ENCODE peak calls at places on chromosomes 11 and 22, in four cellular contexts. One of them, this sample, is unnamed.

GRCh38 chr11:57217053-57217452 is 20.0 kb downstream of the APLNR start:
- DNase-seq in tibial nerve: no peak
- DNase-seq in mucosa of descending colon: no peak
- DNase-seq in suprapubic skin: no peak
- DNase-seq in this sample: no peak

GRCh38 chr11:48165426-48165825 is 51.2 kb upstream of the OR4B1 start:
- DNase-seq in tibial nerve: no peak
- DNase-seq in mucosa of descending colon: no peak
- DNase-seq in suprapubic skin: no peak
- DNase-seq in this sample: no peak

GRCh38 chr22:29032584-29032983 is 29.0 kb downstream of the C22orf31 start:
- DNase-seq in tibial nerve: no peak
- DNase-seq in mucosa of descending colon: no peak
- DNase-seq in suprapubic skin: no peak
- DNase-seq in this sample: no peak

GRCh38 chr22:36734171-36735058 is 30.9 kb upstream of the CACNG2 start:
- DNase-seq in tibial nerve: no peak
- DNase-seq in mucosa of descending colon: no peak
- DNase-seq in suprapubic skin: no peak
- DNase-seq in this sample: no peak

GRCh38 chr11:107430525-107430924 is 27.1 kb downstream of the CWF19L2 start:
- DNase-seq in tibial nerve: no peak
- DNase-seq in mucosa of descending colon: no peak
- DNase-seq in suprapubic skin: no peak
- DNase-seq in this sample: no peak

GRCh38 chr11:105588001-105588400 is 21.9 kb upstream of the GRIA4 start:
- DNase-seq in tibial nerve: no peak
- DNase-seq in mucosa of descending colon: no peak
- DNase-seq in suprapubic skin: no peak
- DNase-seq in this sample: no peak

GRCh38 chr11:27234043-27234668 is 128.9 kb downstream of the CCDC34 start:
- DNase-seq in tibial nerve: no peak
- DNase-seq in mucosa of descending colon: peak; percentile 57
- DNase-seq in suprapubic skin: no peak
- DNase-seq in this sample: no peak

GRCh38 chr22:28075260-28075981 is 156.4 kb upstream of the PITPNB start:
- DNase-seq in tibial nerve: peak; percentile 22
- DNase-seq in mucosa of descending colon: no peak
- DNase-seq in suprapubic skin: no peak
- DNase-seq in this sample: no peak

GRCh38 chr11:61905067-61905696 is 12.2 kb downstream of the RAB3IL1 start:
- DNase-seq in tibial nerve: no peak
- DNase-seq in mucosa of descending colon: no peak
- DNase-seq in suprapubic skin: no peak
- DNase-seq in this sample: no peak

DNA sequence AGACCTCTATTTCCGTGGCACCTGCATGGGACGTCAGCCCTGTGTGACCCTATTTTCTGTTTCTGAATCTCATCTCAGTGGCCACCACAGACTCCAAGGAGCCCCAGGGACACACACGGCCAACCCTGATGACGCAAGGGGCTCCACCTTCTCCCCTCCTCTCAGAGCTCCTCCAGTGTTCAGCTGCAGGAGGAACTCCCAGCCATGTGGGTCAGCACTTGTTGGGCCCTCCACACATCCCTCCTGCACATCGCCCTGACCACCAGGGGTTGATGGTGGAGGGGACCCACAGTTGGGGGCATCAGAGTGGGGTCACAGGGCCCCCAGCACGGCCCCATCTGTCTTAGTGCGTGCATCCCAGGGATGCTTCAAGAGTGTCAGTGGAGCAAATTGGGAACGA is 499.6 kb downstream of the BRD1 start:
- DNase-seq in tibial nerve: no peak
- DNase-seq in mucosa of descending colon: no peak
- DNase-seq in suprapubic skin: peak; percentile 45
- DNase-seq in this sample: peak; percentile 22
- H3K9me3 ChIP-seq in tibial nerve: no peaks in the 10 kb centered on the region
- H3K9me3 ChIP-seq in mucosa of descending colon: no peaks in the 10 kb centered on the region
- H3K9me3 ChIP-seq in suprapubic skin: no peaks in the 10 kb centered on the region
- H3K9me3 ChIP-seq in this sample: peaks cover 5% of the 10 kb centered on the region

DNA sequence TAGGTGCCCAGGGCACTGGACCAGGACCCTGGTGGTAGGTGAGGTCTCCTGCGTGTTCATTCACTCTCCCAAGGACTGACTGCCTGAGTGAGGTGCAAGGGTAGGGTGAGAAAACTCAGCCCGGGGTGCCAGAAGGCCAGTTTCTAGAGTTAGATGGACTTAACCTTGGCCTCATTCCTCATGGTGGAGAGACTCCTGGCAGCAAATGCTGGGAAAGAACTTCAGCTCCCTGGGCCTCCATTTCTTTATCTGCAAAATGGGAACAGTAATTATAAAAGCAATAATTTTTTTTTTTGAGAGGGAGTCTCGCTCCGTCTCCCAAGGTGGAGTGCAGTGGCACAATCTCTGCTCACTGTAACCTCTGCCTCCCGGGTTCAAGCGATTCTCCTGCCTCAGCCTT is 47.7 kb downstream of the TRIOBP start:
- DNase-seq in tibial nerve: no peak
- DNase-seq in mucosa of descending colon: no peak
- DNase-seq in suprapubic skin: no peak
- DNase-seq in this sample: no peak
- H3K9me3 ChIP-seq in tibial nerve: no peaks in the 10 kb centered on the region
- H3K9me3 ChIP-seq in mucosa of descending colon: no peaks in the 10 kb centered on the region
- H3K9me3 ChIP-seq in suprapubic skin: no peaks in the 10 kb centered on the region
- H3K9me3 ChIP-seq in this sample: no peaks in the 10 kb centered on the region

GRCh38 chr11:24705474-24705873 is 208.6 kb downstream of the LUZP2 start:
- DNase-seq in tibial nerve: no peak
- DNase-seq in mucosa of descending colon: no peak
- DNase-seq in suprapubic skin: no peak
- DNase-seq in this sample: no peak
- H3K9me3 ChIP-seq in tibial nerve: no peaks in the 10 kb centered on the region
- H3K9me3 ChIP-seq in mucosa of descending colon: no peaks in the 10 kb centered on the region
- H3K9me3 ChIP-seq in suprapubic skin: no peaks in the 10 kb centered on the region
- H3K9me3 ChIP-seq in this sample: no peaks in the 10 kb centered on the region

DNA sequence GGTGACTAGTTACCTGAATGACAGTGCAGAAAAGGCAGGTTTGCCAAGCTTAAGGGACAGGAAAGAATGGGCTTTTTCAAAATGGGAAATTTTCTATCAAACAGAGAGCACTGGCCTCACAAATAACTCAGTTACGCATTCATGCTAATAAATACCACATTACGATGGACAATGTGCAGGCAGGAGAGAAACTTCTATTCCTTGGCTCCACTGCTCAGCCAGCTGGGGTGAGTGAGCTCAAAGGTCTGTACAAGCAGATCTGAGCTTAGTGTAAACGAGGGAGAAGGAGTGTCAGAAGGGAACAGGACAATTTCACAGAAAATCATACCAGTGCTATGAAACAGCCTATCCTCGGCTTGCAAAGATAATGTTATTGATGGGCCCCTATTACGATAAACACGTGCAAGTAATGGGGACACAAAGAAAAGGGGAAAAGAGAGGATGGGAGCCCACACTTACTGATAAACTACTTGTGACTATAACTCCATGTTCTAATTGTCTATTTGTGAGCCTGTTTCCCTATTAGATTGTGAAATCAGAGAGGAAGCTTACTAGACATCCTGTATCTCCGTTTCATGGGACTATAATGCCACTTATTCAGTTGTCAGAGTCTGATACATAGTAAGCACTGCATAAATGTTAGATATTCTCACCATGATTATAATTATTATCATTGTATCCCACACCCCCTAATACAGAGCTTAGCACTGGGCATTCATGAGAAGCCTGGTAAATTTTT is 46.3 kb downstream of the AMOTL1 start:
- DNase-seq in tibial nerve: no peak
- DNase-seq in mucosa of descending colon: no peak
- DNase-seq in suprapubic skin: no peak
- DNase-seq in this sample: no peak
- H3K9me3 ChIP-seq in tibial nerve: no peaks in the 10 kb centered on the region
- H3K9me3 ChIP-seq in mucosa of descending colon: peaks cover 7% of the 10 kb centered on the region
- H3K9me3 ChIP-seq in suprapubic skin: no peaks in the 10 kb centered on the region
- H3K9me3 ChIP-seq in this sample: no peaks in the 10 kb centered on the region

GRCh38 chr22:22999473-22999872 is 70.8 kb upstream of the GNAZ start:
- DNase-seq in tibial nerve: no peak
- DNase-seq in mucosa of descending colon: no peak
- DNase-seq in suprapubic skin: no peak
- DNase-seq in this sample: no peak

GRCh38 chr22:22997262-22997898 is 72.9 kb upstream of the GNAZ start:
- DNase-seq in tibial nerve: no peak
- DNase-seq in mucosa of descending colon: no peak
- DNase-seq in suprapubic skin: no peak
- DNase-seq in this sample: no peak

GRCh38 chr22:22995166-22995565 is 75.2 kb upstream of the GNAZ start:
- DNase-seq in tibial nerve: no peak
- DNase-seq in mucosa of descending colon: no peak
- DNase-seq in suprapubic skin: no peak
- DNase-seq in this sample: no peak

GRCh38 chr22:22997988-22998387 is 72.3 kb upstream of the GNAZ start:
- DNase-seq in tibial nerve: no peak
- DNase-seq in mucosa of descending colon: no peak
- DNase-seq in suprapubic skin: no peak
- DNase-seq in this sample: no peak

DNA sequence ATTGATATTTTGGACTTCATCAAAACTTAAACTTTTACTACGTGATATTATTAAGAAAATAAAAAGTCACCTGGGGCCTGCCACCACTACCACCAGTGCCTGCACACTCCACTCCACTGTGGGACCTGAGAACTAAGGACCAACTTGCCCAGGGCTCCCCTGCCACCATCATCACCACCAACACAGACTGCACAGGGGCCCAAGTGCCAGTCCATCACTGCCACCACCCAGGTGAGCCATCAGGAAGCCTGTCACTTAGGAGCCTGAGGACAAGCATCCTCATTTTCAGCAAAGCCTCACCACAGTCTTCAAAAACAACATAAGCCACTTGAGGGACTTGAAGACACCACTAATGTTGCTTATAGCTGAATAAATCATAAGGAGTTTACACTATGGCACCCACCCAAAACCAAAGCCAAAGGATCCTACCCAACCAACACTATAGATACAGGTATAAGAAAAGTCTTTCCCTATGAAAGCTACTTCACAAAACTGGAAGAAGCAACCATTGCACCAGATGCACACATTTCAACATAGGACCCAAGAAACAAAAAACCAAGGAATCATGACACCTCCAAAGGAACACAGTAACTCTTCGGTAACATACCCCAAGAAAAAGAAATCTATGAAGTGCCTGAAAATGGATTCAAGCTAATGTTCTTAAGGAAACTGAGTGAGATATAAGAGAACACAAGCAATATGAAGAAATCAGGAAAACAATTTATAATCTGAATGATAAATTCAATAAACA is 73.6 kb upstream of the GNAZ start:
- DNase-seq in tibial nerve: no peak
- DNase-seq in mucosa of descending colon: no peak
- DNase-seq in suprapubic skin: no peak
- DNase-seq in this sample: peak; percentile 32
- H3K9me3 ChIP-seq in tibial nerve: no peaks in the 10 kb centered on the region
- H3K9me3 ChIP-seq in mucosa of descending colon: peaks cover 20% of the 10 kb centered on the region
- H3K9me3 ChIP-seq in suprapubic skin: peaks cover 7% of the 10 kb centered on the region
- H3K9me3 ChIP-seq in this sample: no peaks in the 10 kb centered on the region